ENCODE peak calls at places on chromosome 12, in nine cellular contexts. L is CD4-positive, CD25-positive, alpha-beta regulatory T cell; J is stimulated activated naive CD8-positive, alpha-beta T cell treated with anti-CD3 and anti-CD28 coated beads, Interleukin-15, amount 100 ng/mL, for 72 hours; B is ELF-1; G is esophagus muscularis mucosa; O is lung microvascular endothelial cell; P is NCI-H2171; Z is aorta; Q is NCI-H345. Y is an unnamed sample.
A peak's percentile ranks its signal among the peaks of the same experiment; 100 is the strongest.

GRCh38 chr12:57772429-57773322 is at the start of gene EEF1AKMT3:
- DNase-seq in P (peak; percentile 23), O (peak; percentile 60), G (no peak), B (no peak), Z (peak; percentile 82), Q (peak; percentile 45), L (peak; percentile 27), J (no peak), Y (no peak)

GRCh38 chr12:53660064-53660463 is 15.8 kb downstream of the ATP5MC2 start:
- DNase-seq in J (no peak), L (no peak), P (no peak), G (no peak), B (no peak), Z (peak; percentile 60), O (no peak), Q (no peak), Y (no peak)

GRCh38 chr12:6962285-6963015 is 8.0 kb downstream of the PHB2 start:
- DNase-seq in Q (peak; percentile 90), J (peak; percentile 20), B (peak; percentile 73), Z (no peak), G (no peak), L (no peak), O (no peak), P (peak; percentile 99), Y (peak; percentile 10)

GRCh38 chr12:47651368-47652254 is 54.2 kb downstream of the RPAP3 start:
- DNase-seq in Q (peak; percentile 4), G (no peak), Z (peak; percentile 75), P (peak; percentile 41), J (peak; percentile 46), O (peak; percentile 85), B (peak; percentile 32), L (peak; percentile 25), Y (peak; percentile 67)

GRCh38 chr12:44286336-44286735 is 450.5 kb downstream of the TMEM117 start:
- DNase-seq in Z (no peak), J (no peak), B (no peak), Q (no peak), G (no peak), P (no peak), L (no peak), O (no peak), Y (no peak)

GRCh38 chr12:12445882-12446181 is 89.0 kb downstream of the BORCS5 start:
- DNase-seq in P (no peak), Z (no peak), L (no peak), O (no peak), B (no peak), G (no peak), J (no peak), Q (no peak), Y (no peak)

GRCh38 chr12:105561981-105562726 is 231.7 kb downstream of the C12orf75 start:
- DNase-seq in Z (peak; percentile 75), O (peak; percentile 7), J (no peak), B (peak; percentile 76), P (peak; percentile 52), L (no peak), Q (peak; percentile 17), G (no peak), Y (no peak)

GRCh38 chr12:67909091-67909531 is 80.1 kb upstream of the IFNG-AS1 start:
- DNase-seq in G (no peak), J (no peak), P (no peak), Q (no peak), B (no peak), O (no peak), L (no peak), Z (no peak), Y (no peak)

GRCh38 chr12:69211172-69211571 is 28.2 kb upstream of the CPSF6 start:
- DNase-seq in B (no peak), G (no peak), Q (no peak), O (no peak), P (no peak), L (no peak), Z (no peak), J (no peak), Y (no peak)